ENCODE peak calls at places on chromosome 14, in four cellular contexts. U is stimulated activated CD8-positive, alpha-beta memory T cell treated with anti-CD3 and anti-CD28 coated beads, Interleukin-15, amount 100 ng/mL, for 48 hours; O is GM10248; E is substantia nigra. X is an unnamed sample.
A peak's percentile ranks its signal among the peaks of the same experiment; 100 is the strongest.

GRCh38 chr14:103056322-103057027 is 874 bp downstream of the CDC42BPB start:
- DNase-seq in U (no peak), O (no peak), E (peak; percentile 32), X (no peak)

GRCh38 chr14:103030741-103031565 is 26.4 kb downstream of the CDC42BPB start:
- DNase-seq in U (no peak), O (no peak), E (no peak), X (no peak)

GRCh38 chr14:36971263-36971855 is 201.0 kb downstream of the SLC25A21 start:
- DNase-seq in U (no peak), O (no peak), E (no peak), X (no peak)

GRCh38 chr14:73286598-73286997 is 49.3 kb downstream of the PAPLN start:
- DNase-seq in U (no peak), O (no peak), E (no peak), X (no peak)

GRCh38 chr14:57816568-57817284 is 49.2 kb downstream of the SLC35F4 start:
- DNase-seq in U (no peak), O (peak; percentile 4), E (no peak), X (no peak)

GRCh38 chr14:59507063-59507751 is 22.9 kb downstream of the JKAMP start:
- DNase-seq in U (peak; percentile 19), O (peak; percentile 40), E (peak; percentile 4), X (peak; percentile 18)

GRCh38 chr14:77103475-77103874 is 5.4 kb downstream of the CIPC start:
- DNase-seq in U (no peak), O (no peak), E (no peak), X (no peak)

GRCh38 chr14:104688755-104689619 is at the start of gene INF2:
- DNase-seq in U (peak; percentile 35), O (peak; percentile 90), E (peak; percentile 73), X (no peak)

GRCh38 chr14:100733152-100733850 is 6.6 kb downstream of the DLK1 start:
- DNase-seq in U (no peak), O (no peak), E (no peak), X (no peak)

GRCh38 chr14:85534435-85534834 is 4.5 kb downstream of the FLRT2 start:
- DNase-seq in U (no peak), O (no peak), E (no peak), X (no peak)

GRCh38 chr14:60114881-60115280 is 23.2 kb downstream of the PCNX4 start:
- DNase-seq in U (no peak), O (no peak), E (no peak), X (no peak)

GRCh38 chr14:86015511-86015910 is 485.6 kb downstream of the FLRT2 start:
- DNase-seq in U (no peak), O (no peak), E (no peak), X (no peak)